ENCODE peak calls at places on chromosomes 7 and 10, in six cellular contexts. W is HCT116, Y is HepG2, P is SK-N-SH, J is GM12878, N is K562. H is an unnamed sample.
A peak's percentile ranks its signal among the peaks of the same experiment; 100 is the strongest.

GRCh38 chr10:102713814-102714620 is at the start of gene ARL3:
- DNase-seq in W (peak; percentile 98), Y (peak; percentile 95), P (peak; percentile 98), J (peak; percentile 94), N (peak; percentile 97), H (peak; percentile 98)

GRCh38 chr10:79353726-79354125 is 6.5 kb downstream of the PPIF start:
- DNase-seq in W (no peak), Y (no peak), P (no peak), J (no peak), N (no peak), H (no peak)

GRCh38 chr10:117536862-117537435 is 5.6 kb upstream of the EMX2 start:
- DNase-seq in W (no peak), Y (no peak), P (no peak), J (no peak), N (no peak), H (peak; percentile 76)

GRCh38 chr10:97196213-97197029 is 10.7 kb upstream of the SLIT1 start:
- DNase-seq in W (peak; percentile 45), Y (peak; percentile 47), P (peak; percentile 90), J (no peak), N (peak; percentile 69), H (peak; percentile 98)

GRCh38 chr7:97018126-97018601 is 6.5 kb downstream of the DLX5 start:
- DNase-seq in W (no peak), Y (no peak), P (no peak), J (no peak), N (no peak), H (peak; percentile 55)

GRCh38 chr7:43758029-43758860 is at the start of gene BLVRA:
- DNase-seq in W (no peak), Y (peak; percentile 37), P (peak; percentile 100), J (no peak), N (peak; percentile 79), H (peak; percentile 76)

GRCh38 chr10:83214178-83214577 is 925.1 kb upstream of the GHITM start:
- DNase-seq in W (no peak), Y (no peak), P (no peak), J (no peak), N (no peak), H (no peak)

GRCh38 chr7:14698239-14698638 is 204.3 kb downstream of the DGKB start:
- DNase-seq in W (no peak), Y (no peak), P (no peak), J (no peak), N (no peak), H (no peak)

GRCh38 chr7:95511716-95512260 is 26.0 kb downstream of the ASB4 start:
- DNase-seq in W (peak; percentile 63), Y (peak; percentile 75), P (peak; percentile 48), J (no peak), N (peak; percentile 87), H (peak; percentile 92)

GRCh38 chr10:27636816-27637215 is 108.8 kb downstream of the MKX start:
- DNase-seq in W (no peak), Y (no peak), P (no peak), J (no peak), N (no peak), H (no peak)

GRCh38 chr10:104329754-104330153 is 8.5 kb downstream of the ITPRIP start:
- DNase-seq in W (peak; percentile 47), Y (no peak), P (no peak), J (no peak), N (no peak), H (no peak)

GRCh38 chr10:122044045-122044661 is 55.2 kb downstream of the TACC2 start:
- DNase-seq in W (no peak), Y (peak; percentile 76), P (no peak), J (no peak), N (no peak), H (peak; percentile 43)

GRCh38 chr10:16845248-16845647 is 28.0 kb upstream of the RSU1 start:
- DNase-seq in W (no peak), Y (no peak), P (no peak), J (no peak), N (no peak), H (no peak)

GRCh38 chr10:128896183-128896805 is 570.7 kb upstream of the MGMT start:
- DNase-seq in W (no peak), Y (no peak), P (no peak), J (no peak), N (no peak), H (no peak)

GRCh38 chr10:43121444-43121843 is 16.8 kb upstream of the CSGALNACT2 start:
- DNase-seq in W (no peak), Y (no peak), P (no peak), J (no peak), N (no peak), H (no peak)
- H2AFZ ChIP-seq in W (no peak overlapping the region), Y (no peak overlapping the region), P (no peak overlapping the region), J (peak overlapping the region; percentile 36), N (no peak overlapping the region), H (no peak overlapping the region)

DNA sequence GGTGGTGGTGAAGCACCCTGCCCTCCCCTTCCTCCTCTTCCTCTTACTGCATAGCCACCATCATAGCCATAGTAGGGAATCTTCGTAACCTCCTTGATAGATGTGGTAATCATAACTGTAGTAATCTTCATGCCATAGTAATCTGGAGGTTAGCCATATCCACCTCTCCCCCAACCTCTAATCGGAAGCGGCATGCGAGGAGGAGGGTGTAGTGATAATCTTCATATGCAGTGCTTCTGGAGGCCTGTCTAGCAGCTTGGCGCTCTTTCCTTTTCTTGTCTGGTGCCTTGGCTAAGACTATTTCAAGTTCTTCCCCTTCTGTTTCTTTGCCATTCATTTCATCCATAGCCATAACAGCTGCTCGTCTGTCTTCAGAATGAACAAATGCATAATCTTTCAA is 90.9 kb downstream of the MLLT10 start:
- DNase-seq in W (no peak), Y (no peak), P (no peak), J (no peak), N (no peak), H (no peak)
- TF ChIP-seq REST in W (no peak), Y (no peak), P (no peak), J (no peak), N (no peak), H (no peak)

GRCh38 chr7:120950026-120950538 is 495 bp upstream of the ING3 start:
- DNase-seq in W (no peak), Y (no peak), P (no peak), J (no peak), N (no peak), H (no peak)

GRCh38 chr7:120950539-120951308 is at the start of gene ING3:
- DNase-seq in W (peak; percentile 95), Y (peak; percentile 95), P (peak; percentile 96), J (peak; percentile 92), N (peak; percentile 100), H (peak; percentile 99)

GRCh38 chr7:120947980-120948379 is 2.6 kb upstream of the ING3 start:
- DNase-seq in W (no peak), Y (no peak), P (no peak), J (no peak), N (no peak), H (no peak)

GRCh38 chr7:120951309-120951706 is 731 bp downstream of the ING3 start:
- DNase-seq in W (no peak), Y (no peak), P (no peak), J (no peak), N (no peak), H (no peak)

GRCh38 chr7:120949393-120949799 is 1.2 kb upstream of the ING3 start:
- DNase-seq in W (no peak), Y (no peak), P (no peak), J (no peak), N (peak; percentile 45), H (no peak)
- H2AFZ ChIP-seq in W (peak overlapping the region; percentile 88), Y (peak overlapping the region; percentile 94), P (peak overlapping the region; percentile 99), J (peak overlapping the region; percentile 94), N (peak overlapping the region; percentile 84), H (no peak overlapping the region)

DNA sequence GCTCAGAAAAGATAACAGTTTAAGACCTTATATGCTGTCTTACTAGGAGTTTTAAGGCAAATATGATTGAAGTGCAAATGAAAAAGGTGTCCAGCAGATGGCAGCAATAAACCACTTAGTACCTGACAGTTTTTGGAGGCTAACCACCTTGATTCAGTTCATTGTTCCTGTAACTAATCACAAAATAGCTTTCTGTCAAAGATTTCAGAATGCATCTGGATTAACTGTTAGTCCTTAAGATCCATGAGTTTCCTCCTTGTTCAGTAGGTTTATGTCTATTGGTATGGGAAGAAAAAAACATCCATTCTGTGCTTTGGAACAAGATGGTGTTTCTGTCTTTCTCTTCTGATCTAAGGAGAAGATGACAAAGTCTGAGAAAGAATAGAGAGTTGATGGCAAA is 46.6 kb downstream of the CCSER2 start:
- DNase-seq in W (peak; percentile 57), Y (peak; percentile 51), P (peak; percentile 29), J (peak; percentile 34), N (peak; percentile 78), H (peak; percentile 79)
- TF ChIP-seq REST in W (no peak), Y (no peak), P (no peak), J (no peak), N (no peak), H (no peak)

GRCh38 chr10:12766222-12766621 is 235.3 kb downstream of the CCDC3 start:
- DNase-seq in W (no peak), Y (no peak), P (no peak), J (no peak), N (no peak), H (peak; percentile 51)

GRCh38 chr10:12772797-12773587 is 228.5 kb downstream of the CCDC3 start:
- DNase-seq in W (no peak), Y (no peak), P (no peak), J (no peak), N (no peak), H (no peak)

GRCh38 chr10:12771956-12772355 is 229.6 kb downstream of the CCDC3 start:
- DNase-seq in W (no peak), Y (no peak), P (no peak), J (no peak), N (no peak), H (no peak)

GRCh38 chr10:12769326-12770044 is 232.0 kb downstream of the CCDC3 start:
- DNase-seq in W (no peak), Y (peak; percentile 54), P (no peak), J (no peak), N (no peak), H (no peak)

GRCh38 chr10:12768156-12768731 is 233.3 kb downstream of the CCDC3 start:
- DNase-seq in W (no peak), Y (no peak), P (no peak), J (no peak), N (no peak), H (peak; percentile 77)
- H2AFZ ChIP-seq in W (no peak overlapping the region), Y (no peak overlapping the region), P (no peak overlapping the region), J (no peak overlapping the region), N (no peak overlapping the region), H (no peak overlapping the region)

GRCh38 chr10:47261556-47261955 is 38.4 kb upstream of the GDF10 start:
- DNase-seq in W (no peak), Y (no peak), P (no peak), J (no peak), N (no peak), H (no peak)
- TF ChIP-seq REST in W (no peak), Y (no peak), P (no peak), J (no peak), N (no peak), H (no peak)

H was measured in GM23338.